ENCODE peak calls at places on chromosomes 13 and 19, in eight cellular contexts. L is astrocyte, V is cardiac fibroblast, Y is astrocyte of the spinal cord, K is brain microvascular endothelial cell, O is fibroblast of the aortic adventitia, U is tibial artery, R is foreskin fibroblast. M is an unnamed sample.

GRCh38 chr19:6056801-6057650 is 53.3 kb downstream of the RFX2 start:
- DNase-seq in U (peak; percentile 92), O (peak; percentile 97), L (peak; percentile 93), R (peak; percentile 89), V (peak; percentile 97), K (peak; percentile 93), Y (peak; percentile 94), M (peak; percentile 99)

GRCh38 chr19:10587022-10587838 is at the start of gene AP1M2:
- DNase-seq in V (no peak), Y (no peak), K (no peak), O (no peak), R (no peak), U (no peak), L (no peak), M (no peak)

GRCh38 chr13:87669379-87669978 is 1.7 kb upstream of the SLITRK5 start:
- DNase-seq in L (no peak), K (no peak), V (peak; percentile 31), Y (peak; percentile 70), O (peak; percentile 6), U (no peak), R (no peak), M (no peak)

GRCh38 chr19:54310543-54310942 is 2.4 kb downstream of the LILRA5 start:
- DNase-seq in O (no peak), Y (no peak), K (no peak), R (no peak), U (no peak), L (no peak), V (no peak), M (no peak)

GRCh38 chr19:15399635-15400034 is 19.2 kb downstream of the AKAP8L start:
- DNase-seq in K (no peak), Y (no peak), R (no peak), U (peak; percentile 51), V (no peak), O (no peak), L (no peak), M (no peak)

GRCh38 chr19:57708641-57709354 is at the start of gene ZNF154:
- DNase-seq in L (peak; percentile 71), Y (peak; percentile 77), U (no peak), V (peak; percentile 68), R (peak; percentile 50), K (peak; percentile 80), O (peak; percentile 66), M (peak; percentile 57)

GRCh38 chr19:11322269-11323024 is 17.0 kb downstream of the RAB3D start:
- DNase-seq in L (no peak), U (no peak), O (no peak), V (no peak), K (no peak), Y (no peak), R (no peak), M (no peak)

GRCh38 chr13:32019612-32020233 is 11.9 kb upstream of the FRY start:
- DNase-seq in Y (peak; percentile 76), L (peak; percentile 42), O (peak; percentile 87), K (peak; percentile 68), U (no peak), R (peak; percentile 42), V (peak; percentile 78), M (peak; percentile 61)

GRCh38 chr13:73268306-73268705 is 209.5 kb downstream of the KLF5 start:
- DNase-seq in V (peak; percentile 82), K (peak; percentile 7), U (no peak), Y (peak; percentile 30), L (no peak), O (peak; percentile 34), R (peak; percentile 10), M (peak; percentile 66)

GRCh38 chr13:40769970-40770369 is 1.0 kb downstream of the MRPS31 start:
- DNase-seq in U (no peak), Y (no peak), R (no peak), O (no peak), L (no peak), K (no peak), V (no peak), M (no peak)

GRCh38 chr13:37409756-37410155 is 188.8 kb downstream of the POSTN start:
- DNase-seq in L (peak; percentile 87), Y (peak; percentile 22), U (no peak), V (peak; percentile 23), R (peak; percentile 20), O (no peak), K (no peak), M (peak; percentile 25)

GRCh38 chr13:27170521-27171243 is 929 bp downstream of the USP12 start:
- DNase-seq in V (no peak), L (no peak), K (no peak), O (peak; percentile 36), Y (peak; percentile 71), R (no peak), U (no peak), M (no peak)

GRCh38 chr19:46958542-46958941 is 61.1 kb upstream of the NPAS1 start:
- DNase-seq in U (no peak), R (peak; percentile 79), Y (no peak), L (peak; percentile 39), K (peak; percentile 72), V (peak; percentile 86), O (peak; percentile 62), M (peak; percentile 96)

GRCh38 chr13:100506600-100507422 is 81.8 kb downstream of the GGACT start:
- DNase-seq in O (no peak), R (no peak), U (no peak), K (no peak), L (no peak), V (no peak), Y (no peak), M (no peak)

GRCh38 chr13:49874430-49874829 is 61.7 kb downstream of the SPRYD7 start:
- DNase-seq in Y (no peak), K (no peak), V (no peak), R (no peak), O (no peak), L (no peak), U (no peak), M (no peak)

GRCh38 chr13:32530841-32531253 is 7.7 kb downstream of the N4BP2L2 start:
- DNase-seq in Y (peak; percentile 77), O (peak; percentile 79), V (peak; percentile 64), U (no peak), K (peak; percentile 54), R (peak; percentile 12), L (peak; percentile 63), M (peak; percentile 71)

GRCh38 chr19:39093761-39094160 is 9.6 kb downstream of the ACP7 start:
- DNase-seq in Y (peak; percentile 56), V (peak; percentile 94), K (no peak), O (peak; percentile 85), L (peak; percentile 57), U (no peak), R (peak; percentile 61), M (peak; percentile 67)

GRCh38 chr13:44058586-44059238 is 179.0 kb downstream of the LACC1 start:
- DNase-seq in K (no peak), O (no peak), R (no peak), U (no peak), Y (peak; percentile 10), V (no peak), L (no peak), M (no peak)

GRCh38 chr19:14363203-14364097 is 17.8 kb upstream of the ADGRE5 start:
- DNase-seq in Y (peak; percentile 40), U (peak; percentile 93), R (peak; percentile 48), O (peak; percentile 74), L (peak; percentile 48), V (peak; percentile 85), K (peak; percentile 76), M (peak; percentile 77)

GRCh38 chr19:45322744-45323281 is at the start of gene CKM:
- DNase-seq in L (no peak), Y (no peak), V (no peak), R (no peak), U (no peak), O (no peak), K (no peak), M (no peak)
- H3K4me3 ChIP-seq in L (no peak within 1 kb of the TSS), Y (peak within 1 kb of the TSS; percentile 20), V (peak within 1 kb of the TSS; percentile 35), R (peak within 1 kb of the TSS; percentile 31), U (peak within 1 kb of the TSS; percentile 17), O (no peak within 1 kb of the TSS), K (peak within 1 kb of the TSS; percentile 34), M (peak within 1 kb of the TSS; percentile 22)

GRCh38 chr13:41847216-41847615 is 113.7 kb downstream of the VWA8 start:
- DNase-seq in K (peak; percentile 33), U (no peak), O (no peak), L (no peak), Y (no peak), R (no peak), V (peak; percentile 31), M (no peak)

DNA sequence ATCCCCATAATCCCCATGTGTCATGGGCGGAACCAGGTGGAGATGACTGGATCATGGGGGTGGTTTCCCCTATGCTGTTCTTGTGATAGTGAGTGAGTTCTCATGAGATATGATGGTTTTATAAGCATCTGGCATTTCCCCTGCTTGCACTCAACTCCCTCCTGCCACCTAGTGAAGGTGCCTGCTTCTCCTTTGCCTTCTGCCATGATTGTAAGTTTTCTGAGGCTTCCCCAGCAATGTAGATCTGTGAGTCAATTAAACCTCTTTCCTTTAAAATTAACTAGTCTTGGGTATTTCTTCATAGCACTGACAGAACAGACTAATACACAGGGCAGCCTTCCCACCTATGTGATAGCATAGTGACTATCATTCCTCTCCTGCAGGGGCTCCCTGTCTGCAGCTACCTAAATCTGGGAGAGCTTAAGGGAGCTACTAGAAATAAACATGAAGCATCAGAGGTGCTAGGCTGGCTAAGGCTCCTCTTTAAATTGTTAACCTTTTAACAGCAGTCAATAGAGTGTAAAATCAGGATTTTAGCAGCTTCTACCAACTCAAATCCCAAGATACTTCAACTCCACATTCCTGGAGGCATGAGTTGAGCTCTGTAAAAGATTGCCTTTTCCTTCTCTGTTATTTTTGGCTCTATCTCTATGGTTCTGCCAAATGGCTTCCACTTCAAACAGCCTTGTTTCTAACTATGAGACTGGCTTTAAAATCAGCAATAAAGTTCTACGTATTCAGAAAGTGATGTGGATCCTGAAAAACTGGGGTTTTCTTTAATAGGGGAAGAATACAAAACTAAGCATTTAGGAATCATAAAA is 112.3 kb downstream of the VWA8 start:
- DNase-seq in V (peak; percentile 69), U (no peak), K (peak; percentile 38), Y (peak; percentile 68), R (no peak), O (peak; percentile 86), L (peak; percentile 65), M (peak; percentile 36)
- TF ChIP-seq CTCF in V (peak; percentile 34), U (no peak), K (peak; percentile 24), Y (peak; percentile 22), R (peak; percentile 12), O (peak; percentile 30), L (peak; percentile 11), M (no peak)

GRCh38 chr19:49864890-49865289 is 2.5 kb downstream of the PNKP start:
- DNase-seq in Y (no peak), V (no peak), O (no peak), K (no peak), U (no peak), R (no peak), L (no peak), M (no peak)
- H3K4me3 ChIP-seq in Y (no peak overlapping the region), V (no peak overlapping the region), O (peak overlapping the region; percentile 25), K (no peak overlapping the region), U (no peak overlapping the region), R (no peak overlapping the region), L (no peak overlapping the region), M (no peak overlapping the region)

DNA sequence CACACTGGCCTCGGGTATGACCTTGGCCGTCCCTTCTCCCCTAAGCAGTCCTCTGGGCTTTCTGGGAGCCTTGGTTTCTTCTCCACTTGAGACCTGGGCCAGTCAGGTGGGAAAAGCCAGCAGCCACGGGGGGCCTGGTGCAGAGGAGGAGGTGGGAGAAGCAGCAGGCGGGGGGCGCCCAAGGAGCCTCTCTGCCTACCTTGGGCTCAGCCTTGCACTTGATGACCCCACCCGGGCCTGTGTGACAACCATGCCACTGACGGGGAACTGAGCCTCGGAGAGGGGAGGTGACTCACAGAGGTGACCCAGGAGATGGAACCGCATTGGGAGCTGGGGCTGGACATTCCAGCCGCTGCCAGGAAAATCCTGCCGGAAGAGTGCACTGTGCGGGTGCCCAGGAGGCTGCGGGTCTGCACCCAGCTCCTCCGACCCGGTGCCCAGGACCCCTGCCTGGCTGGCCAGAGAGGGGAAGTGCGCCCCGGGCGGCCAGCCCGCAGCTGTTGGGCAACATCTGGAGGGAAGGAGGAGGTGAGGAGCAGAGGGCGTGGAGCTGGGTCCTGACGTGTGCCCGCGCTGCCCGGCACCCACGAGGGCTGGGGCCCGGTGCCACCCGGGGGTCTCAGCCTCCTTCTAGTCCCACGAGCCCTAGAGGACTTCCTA is 23.4 kb upstream of the SLC7A10 start:
- DNase-seq in V (no peak), U (no peak), L (no peak), R (no peak), O (no peak), K (no peak), Y (no peak), M (no peak)
- TF ChIP-seq CTCF in V (no peak), U (no peak), L (no peak), R (no peak), O (no peak), K (no peak), Y (no peak), M (no peak)

M was measured in AG10803.